ENCODE peak calls at places on chromosomes 7 and 10, in eight cellular contexts. One of them, this sample, is unnamed.

GRCh38 chr10:100655760-100656421 is 89.5 kb upstream of the PAX2 start:
- DNase-seq in NCI-H1436: no peak
- DNase-seq in Right ventricle myocardium superior: no peak
- DNase-seq in ureter: no peak
- DNase-seq in ELF-1: no peak
- DNase-seq in effector memory CD8-positive, alpha-beta T cell: no peak
- DNase-seq in AG09319: no peak
- DNase-seq in activated naive CD8-positive, alpha-beta T cell treated with anti-CD3 and anti-CD28 coated beads, Interleukin-2, amount 50 U/mL, for 24 hours: peak
- DNase-seq in this sample: no peak

GRCh38 chr7:94336009-94336408 is 58.7 kb upstream of the COL1A2 start:
- DNase-seq in effector memory CD8-positive, alpha-beta T cell: no peak
- DNase-seq in ELF-1: no peak
- DNase-seq in NCI-H1436: no peak
- DNase-seq in activated naive CD8-positive, alpha-beta T cell treated with anti-CD3 and anti-CD28 coated beads, Interleukin-2, amount 50 U/mL, for 24 hours: no peak
- DNase-seq in AG09319: no peak
- DNase-seq in ureter: no peak
- DNase-seq in Right ventricle myocardium superior: no peak
- DNase-seq in this sample: no peak

GRCh38 chr7:25180946-25181345 is 47.3 kb downstream of the NPVF start:
- DNase-seq in NCI-H1436: no peak
- DNase-seq in effector memory CD8-positive, alpha-beta T cell: no peak
- DNase-seq in activated naive CD8-positive, alpha-beta T cell treated with anti-CD3 and anti-CD28 coated beads, Interleukin-2, amount 50 U/mL, for 24 hours: no peak
- DNase-seq in ELF-1: no peak
- DNase-seq in Right ventricle myocardium superior: no peak
- DNase-seq in ureter: no peak
- DNase-seq in AG09319: no peak
- DNase-seq in this sample: no peak

GRCh38 chr10:88965016-88965415 is 12.4 kb upstream of the ACTA2 start:
- DNase-seq in ureter: no peak
- DNase-seq in effector memory CD8-positive, alpha-beta T cell: no peak
- DNase-seq in NCI-H1436: no peak
- DNase-seq in ELF-1: no peak
- DNase-seq in Right ventricle myocardium superior: no peak
- DNase-seq in activated naive CD8-positive, alpha-beta T cell treated with anti-CD3 and anti-CD28 coated beads, Interleukin-2, amount 50 U/mL, for 24 hours: no peak
- DNase-seq in AG09319: no peak
- DNase-seq in this sample: no peak

GRCh38 chr10:110273474-110273873 is 31.2 kb downstream of the SMNDC1 start:
- DNase-seq in activated naive CD8-positive, alpha-beta T cell treated with anti-CD3 and anti-CD28 coated beads, Interleukin-2, amount 50 U/mL, for 24 hours: peak
- DNase-seq in NCI-H1436: no peak
- DNase-seq in AG09319: peak
- DNase-seq in Right ventricle myocardium superior: peak
- DNase-seq in ureter: peak
- DNase-seq in effector memory CD8-positive, alpha-beta T cell: peak
- DNase-seq in ELF-1: no peak
- DNase-seq in this sample: no peak

GRCh38 chr7:46321556-46322205 is 400.6 kb upstream of the IGFBP3 start:
- DNase-seq in AG09319: no peak
- DNase-seq in Right ventricle myocardium superior: no peak
- DNase-seq in ureter: no peak
- DNase-seq in NCI-H1436: no peak
- DNase-seq in ELF-1: no peak
- DNase-seq in activated naive CD8-positive, alpha-beta T cell treated with anti-CD3 and anti-CD28 coated beads, Interleukin-2, amount 50 U/mL, for 24 hours: no peak
- DNase-seq in effector memory CD8-positive, alpha-beta T cell: no peak
- DNase-seq in this sample: no peak

GRCh38 chr10:126504051-126504760 is 115.9 kb upstream of the ADAM12 start:
- DNase-seq in effector memory CD8-positive, alpha-beta T cell: peak
- DNase-seq in NCI-H1436: peak
- DNase-seq in ELF-1: peak
- DNase-seq in Right ventricle myocardium superior: peak
- DNase-seq in ureter: peak
- DNase-seq in activated naive CD8-positive, alpha-beta T cell treated with anti-CD3 and anti-CD28 coated beads, Interleukin-2, amount 50 U/mL, for 24 hours: no peak
- DNase-seq in AG09319: peak
- DNase-seq in this sample: peak

GRCh38 chr10:50222199-50222598 is 29.1 kb downstream of the ASAH2 start:
- DNase-seq in ELF-1: no peak
- DNase-seq in ureter: no peak
- DNase-seq in NCI-H1436: no peak
- DNase-seq in AG09319: no peak
- DNase-seq in Right ventricle myocardium superior: no peak
- DNase-seq in activated naive CD8-positive, alpha-beta T cell treated with anti-CD3 and anti-CD28 coated beads, Interleukin-2, amount 50 U/mL, for 24 hours: no peak
- DNase-seq in effector memory CD8-positive, alpha-beta T cell: no peak
- DNase-seq in this sample: no peak

GRCh38 chr10:107589081-107589480 is 424.6 kb upstream of the SORCS1 start:
- DNase-seq in activated naive CD8-positive, alpha-beta T cell treated with anti-CD3 and anti-CD28 coated beads, Interleukin-2, amount 50 U/mL, for 24 hours: no peak
- DNase-seq in ureter: no peak
- DNase-seq in NCI-H1436: no peak
- DNase-seq in effector memory CD8-positive, alpha-beta T cell: no peak
- DNase-seq in ELF-1: no peak
- DNase-seq in Right ventricle myocardium superior: no peak
- DNase-seq in AG09319: no peak
- DNase-seq in this sample: no peak

GRCh38 chr7:155770186-155770585 is 42.1 kb downstream of the SHH start:
- DNase-seq in NCI-H1436: no peak
- DNase-seq in activated naive CD8-positive, alpha-beta T cell treated with anti-CD3 and anti-CD28 coated beads, Interleukin-2, amount 50 U/mL, for 24 hours: no peak
- DNase-seq in effector memory CD8-positive, alpha-beta T cell: no peak
- DNase-seq in AG09319: no peak
- DNase-seq in ureter: no peak
- DNase-seq in Right ventricle myocardium superior: no peak
- DNase-seq in ELF-1: no peak
- DNase-seq in this sample: no peak

GRCh38 chr10:52011113-52011512 is 303.0 kb upstream of the DKK1 start:
- DNase-seq in NCI-H1436: no peak
- DNase-seq in AG09319: no peak
- DNase-seq in ELF-1: no peak
- DNase-seq in ureter: no peak
- DNase-seq in effector memory CD8-positive, alpha-beta T cell: no peak
- DNase-seq in Right ventricle myocardium superior: no peak
- DNase-seq in activated naive CD8-positive, alpha-beta T cell treated with anti-CD3 and anti-CD28 coated beads, Interleukin-2, amount 50 U/mL, for 24 hours: no peak
- DNase-seq in this sample: no peak

GRCh38 chr10:119742988-119743646 is 17.3 kb downstream of the INPP5F start:
- DNase-seq in effector memory CD8-positive, alpha-beta T cell: no peak
- DNase-seq in ureter: no peak
- DNase-seq in Right ventricle myocardium superior: no peak
- DNase-seq in ELF-1: peak
- DNase-seq in NCI-H1436: no peak
- DNase-seq in activated naive CD8-positive, alpha-beta T cell treated with anti-CD3 and anti-CD28 coated beads, Interleukin-2, amount 50 U/mL, for 24 hours: no peak
- DNase-seq in AG09319: no peak
- DNase-seq in this sample: no peak

GRCh38 chr10:95815701-95816100 is 59.7 kb downstream of the ENTPD1 start:
- DNase-seq in ELF-1: no peak
- DNase-seq in Right ventricle myocardium superior: no peak
- DNase-seq in AG09319: no peak
- DNase-seq in activated naive CD8-positive, alpha-beta T cell treated with anti-CD3 and anti-CD28 coated beads, Interleukin-2, amount 50 U/mL, for 24 hours: no peak
- DNase-seq in ureter: no peak
- DNase-seq in NCI-H1436: no peak
- DNase-seq in effector memory CD8-positive, alpha-beta T cell: no peak
- DNase-seq in this sample: no peak

GRCh38 chr10:1624240-1624639 is 113.1 kb downstream of the ADARB2 start:
- DNase-seq in ELF-1: no peak
- DNase-seq in Right ventricle myocardium superior: no peak
- DNase-seq in NCI-H1436: no peak
- DNase-seq in effector memory CD8-positive, alpha-beta T cell: no peak
- DNase-seq in activated naive CD8-positive, alpha-beta T cell treated with anti-CD3 and anti-CD28 coated beads, Interleukin-2, amount 50 U/mL, for 24 hours: no peak
- DNase-seq in AG09319: no peak
- DNase-seq in ureter: no peak
- DNase-seq in this sample: no peak

GRCh38 chr7:151823783-151824182 is 53.1 kb downstream of the PRKAG2 start:
- DNase-seq in ureter: no peak
- DNase-seq in Right ventricle myocardium superior: no peak
- DNase-seq in NCI-H1436: no peak
- DNase-seq in AG09319: no peak
- DNase-seq in activated naive CD8-positive, alpha-beta T cell treated with anti-CD3 and anti-CD28 coated beads, Interleukin-2, amount 50 U/mL, for 24 hours: no peak
- DNase-seq in ELF-1: no peak
- DNase-seq in effector memory CD8-positive, alpha-beta T cell: no peak
- DNase-seq in this sample: no peak

GRCh38 chr10:121416071-121416470 is 182.2 kb downstream of the FGFR2 start:
- DNase-seq in effector memory CD8-positive, alpha-beta T cell: no peak
- DNase-seq in Right ventricle myocardium superior: no peak
- DNase-seq in activated naive CD8-positive, alpha-beta T cell treated with anti-CD3 and anti-CD28 coated beads, Interleukin-2, amount 50 U/mL, for 24 hours: no peak
- DNase-seq in ELF-1: no peak
- DNase-seq in NCI-H1436: no peak
- DNase-seq in ureter: no peak
- DNase-seq in AG09319: no peak
- DNase-seq in this sample: no peak

GRCh38 chr7:76282344-76283253 is 19.9 kb upstream of the HSPB1 start:
- DNase-seq in ureter: no peak
- DNase-seq in activated naive CD8-positive, alpha-beta T cell treated with anti-CD3 and anti-CD28 coated beads, Interleukin-2, amount 50 U/mL, for 24 hours: no peak
- DNase-seq in effector memory CD8-positive, alpha-beta T cell: no peak
- DNase-seq in AG09319: no peak
- DNase-seq in ELF-1: no peak
- DNase-seq in Right ventricle myocardium superior: peak
- DNase-seq in NCI-H1436: no peak
- DNase-seq in this sample: peak